ENCODE peak calls at places on chromosomes 11 and 22, in ten cellular contexts. X is naive thymus-derived CD4-positive, alpha-beta T cell; G is CD8-positive, alpha-beta T cell; P is right cardiac atrium; C is cardiac muscle cell; D is sigmoid colon; K is lung; O is fibroblast of lung; Y is psoas muscle; T is keratinocyte. B is an unnamed sample. For H3K27me3, the result is how much of the 10 kb centered on the place peaks cover.

GRCh38 chr11:124917115-124917637 is 1.9 kb upstream of the HEPN1 start:
- DNase-seq in X (no peak), G (no peak), P (no peak), C (peak), D (no peak), K (no peak), O (peak), Y (no peak), T (no peak), B (no peak)

GRCh38 chr11:31956310-31956709 is 134.6 kb upstream of the RCN1 start:
- DNase-seq in X (no peak), G (no peak), P (no peak), C (no peak), D (no peak), K (no peak), O (no peak), Y (no peak), T (no peak), B (no peak)

GRCh38 chr11:118243993-118244762 is 8.0 kb downstream of the MPZL3 start:
- DNase-seq in X (no peak), G (no peak), P (no peak), C (no peak), D (no peak), K (no peak), O (no peak), Y (no peak), T (no peak), B (no peak)

GRCh38 chr11:69877235-69877634 is 58.0 kb upstream of the FGF3 start:
- DNase-seq in X (no peak), G (no peak), P (no peak), C (no peak), D (peak), K (no peak), O (no peak), Y (no peak), T (no peak), B (no peak)

GRCh38 chr22:36194971-36195370 is 6.6 kb downstream of the APOL4 start:
- DNase-seq in X (no peak), G (peak), P (peak), C (peak), D (peak), K (peak), O (peak), Y (peak), T (no peak), B (no peak)

GRCh38 chr11:94725071-94725470 is 43.1 kb upstream of the AMOTL1 start:
- DNase-seq in X (no peak), G (no peak), P (no peak), C (no peak), D (no peak), K (no peak), O (no peak), Y (no peak), T (no peak), B (no peak)

GRCh38 chr11:76620471-76620870 is 50.1 kb downstream of the LRRC32 start:
- DNase-seq in X (no peak), G (no peak), P (no peak), C (peak), D (no peak), K (no peak), O (peak), Y (no peak), T (no peak), B (no peak)

GRCh38 chr11:102436546-102436945 is 16.0 kb downstream of the TMEM123 start:
- DNase-seq in X (no peak), G (no peak), P (no peak), C (peak), D (no peak), K (no peak), O (peak), Y (no peak), T (no peak), B (no peak)

GRCh38 chr22:48641906-48642475 is 1185.7 kb downstream of the BRD1 start:
- DNase-seq in X (no peak), G (no peak), P (peak), C (no peak), D (no peak), K (no peak), O (no peak), Y (no peak), T (no peak), B (no peak)

GRCh38 chr22:29580200-29580810 is 608 bp downstream of the NIPSNAP1 start:
- DNase-seq in X (no peak), G (no peak), P (no peak), C (no peak), D (no peak), K (no peak), O (no peak), Y (no peak), T (no peak), B (peak)

GRCh38 chr22:49664891-49665290 is 162.8 kb downstream of the BRD1 start:
- DNase-seq in X (no peak), G (no peak), P (no peak), C (no peak), D (peak), K (no peak), O (no peak), Y (no peak), T (no peak), B (no peak)

DNA sequence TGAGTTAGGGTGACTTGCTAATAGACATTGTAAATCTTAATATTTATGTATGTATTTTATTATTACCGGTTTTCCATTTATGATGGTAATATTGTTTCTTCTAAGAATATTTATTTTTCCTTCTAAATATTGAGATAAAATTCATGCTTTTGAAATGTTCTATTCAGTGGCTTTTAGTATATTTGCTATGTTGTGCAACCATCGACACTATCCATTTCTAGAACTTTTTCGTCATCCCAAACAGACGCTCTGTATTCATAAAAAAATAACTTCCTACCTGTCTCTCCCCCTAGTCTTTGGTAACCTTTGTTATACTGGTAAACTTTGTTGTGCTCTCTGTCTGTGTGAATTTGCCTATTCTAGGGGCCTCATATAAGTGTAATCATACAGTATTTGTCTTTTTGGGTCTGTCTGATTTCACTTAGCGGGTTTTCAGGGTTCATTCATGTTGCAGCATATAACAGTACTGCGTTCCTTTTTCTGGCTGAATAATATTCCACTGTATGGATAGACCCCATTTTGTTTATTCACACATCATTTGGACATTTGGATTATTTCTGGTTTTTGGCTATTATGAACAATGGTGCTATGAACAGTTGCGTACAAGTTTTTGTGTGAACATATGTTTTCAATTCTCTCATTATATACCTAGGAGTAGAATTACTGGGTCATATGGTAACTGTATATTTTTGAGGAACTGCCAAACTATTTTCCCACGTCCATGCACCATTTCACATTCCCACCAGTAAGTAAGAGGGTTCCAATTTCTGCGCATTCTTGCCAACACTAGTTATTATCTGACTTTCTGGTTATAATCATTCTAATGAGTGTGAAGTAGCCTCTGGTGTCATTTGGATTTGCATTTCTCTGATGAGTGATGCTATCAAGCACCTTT is 15.9 kb downstream of the NEAT1 start:
- DNase-seq in X (no peak), G (no peak), P (no peak), C (no peak), D (peak), K (no peak), O (peak), Y (no peak), T (no peak), B (no peak)
- H3K4me3 ChIP-seq in X (no peak), G (no peak), P (no peak), C (no peak), D (no peak), K (no peak), O (no peak), Y (peak), T (no peak), B (peak)

DNA sequence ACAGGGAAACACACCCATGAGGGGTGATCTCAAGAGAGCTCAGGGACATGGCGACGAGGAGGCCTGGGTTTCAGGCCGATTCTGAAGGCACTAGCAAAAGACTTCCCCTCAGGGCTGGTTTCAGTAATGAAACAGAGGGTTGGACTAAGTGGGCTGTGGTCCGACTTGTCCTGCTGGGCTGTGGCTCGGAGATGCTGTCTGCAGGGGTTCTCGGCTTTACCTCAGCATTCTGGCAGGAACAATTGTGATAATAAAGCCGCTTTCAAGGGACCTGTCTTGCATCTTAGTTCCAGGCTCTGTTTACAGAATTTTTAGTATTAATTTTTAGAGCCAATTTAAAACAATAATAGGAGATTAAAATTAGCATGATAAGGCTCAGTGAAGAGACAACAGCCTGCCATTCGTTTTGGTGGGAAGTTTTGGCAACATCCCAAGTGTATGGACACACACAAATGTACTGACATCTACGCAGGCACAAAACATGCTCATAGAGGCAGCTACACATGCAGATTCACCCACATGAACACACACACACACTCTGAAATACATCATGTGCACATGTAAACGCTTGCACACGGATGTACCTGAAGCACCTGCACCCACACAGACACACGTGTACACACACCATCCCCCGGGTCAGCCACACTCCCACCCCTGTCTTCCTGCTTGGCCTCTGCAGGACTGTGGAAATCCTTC is 2.1 kb upstream of the B3GAT1 start:
- DNase-seq in X (no peak), G (no peak), P (no peak), C (no peak), D (no peak), K (no peak), O (no peak), Y (no peak), T (no peak), B (no peak)
- H3K27me3 ChIP-seq in X (under half), G (under half), P (under half), C (half or more), D (half or more), K (under half), O (under half), Y (under half), T (half or more), B (under half)

DNA sequence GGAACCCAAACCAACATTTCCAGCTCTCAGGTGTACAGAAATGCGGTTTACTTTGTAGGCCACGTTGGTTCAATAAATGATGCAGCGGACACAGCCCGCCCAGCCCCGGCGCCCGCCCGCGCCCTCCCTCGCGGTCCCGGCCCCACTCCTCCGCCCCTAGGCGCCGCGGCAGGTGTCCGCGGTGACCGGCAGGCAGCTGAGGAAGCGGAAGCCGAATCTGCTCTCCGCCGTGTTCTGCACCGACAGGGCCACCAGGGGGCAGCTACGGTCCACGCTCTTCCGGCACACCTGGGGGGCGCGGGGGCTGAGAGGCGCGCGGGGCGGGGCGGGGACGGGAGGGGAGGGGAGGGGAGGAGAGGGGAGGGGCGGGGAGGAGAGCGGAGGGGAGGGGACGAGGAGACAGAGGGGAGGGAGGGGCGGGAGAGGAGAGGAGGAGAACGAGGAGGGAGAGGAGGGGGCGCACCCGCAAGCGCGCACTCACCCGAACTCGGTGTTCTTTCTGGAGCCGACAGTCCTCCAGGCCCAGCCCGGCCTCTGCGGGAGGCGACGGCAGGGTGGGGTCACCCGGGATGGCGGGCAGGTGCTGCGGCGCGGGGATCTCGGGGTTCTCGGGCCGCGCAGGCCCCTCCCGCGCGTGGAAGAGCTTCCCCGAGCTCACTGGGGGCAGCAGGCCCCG is 5.6 kb downstream of the LMNTD2 start:
- DNase-seq in X (peak), G (peak), P (peak), C (peak), D (no peak), K (peak), O (peak), Y (peak), T (no peak), B (peak)
- H3K4me3 ChIP-seq in X (peak), G (peak), P (peak), C (peak), D (no peak), K (peak), O (no peak), Y (peak), T (peak), B (peak)

GRCh38 chr11:61621917-61622585 is 41.2 kb upstream of the SYT7 start:
- DNase-seq in X (no peak), G (no peak), P (no peak), C (no peak), D (no peak), K (no peak), O (no peak), Y (no peak), T (no peak), B (peak)
- H3K27me3 ChIP-seq in X (under half), G (under half), P (under half), C (under half), D (under half), K (under half), O (under half), Y (under half), T (under half), B (under half)